ENCODE peak calls at places on chromosome 9, in five cellular contexts. V is germinal center, A is choroid plexus epithelial cell, K is KBM-7, U is EL. T is an unnamed sample.

GRCh38 chr9:92146610-92147009 is 31.4 kb upstream of the SPTLC1 start:
- DNase-seq in A (peak), K (peak), U (peak), V (no peak), T (peak)

GRCh38 chr9:94624621-94625020 is 14.7 kb downstream of the FBP1 start:
- DNase-seq in V (no peak), U (no peak), A (no peak), K (no peak), T (no peak)

GRCh38 chr9:135478858-135479468 is 619 bp upstream of the PPP1R26 start:
- DNase-seq in K (peak), A (no peak), U (peak), V (peak), T (no peak)

GRCh38 chr9:38694676-38695075 is 25.3 kb downstream of the FAM240B start:
- DNase-seq in U (no peak), K (no peak), V (no peak), A (no peak), T (no peak)

GRCh38 chr9:109317979-109318671 is 2.7 kb downstream of the EPB41L4B start:
- DNase-seq in K (no peak), A (no peak), V (no peak), U (no peak), T (no peak)

GRCh38 chr9:81896067-81896466 is 32.2 kb upstream of the SPATA31D4 start:
- DNase-seq in U (peak), K (no peak), V (no peak), A (no peak), T (no peak)

GRCh38 chr9:122991370-122991830 is 42.1 kb upstream of the GPR21 start:
- DNase-seq in K (peak), V (peak), A (peak), U (peak), T (peak)

GRCh38 chr9:18424132-18424531 is 49.8 kb upstream of the ADAMTSL1 start:
- DNase-seq in V (no peak), U (no peak), K (no peak), A (peak), T (no peak)

GRCh38 chr9:131310833-131311554 is 21.5 kb downstream of the PLPP7 start:
- DNase-seq in A (no peak), K (peak), V (peak), U (no peak), T (no peak)

GRCh38 chr9:3136999-3137675 is 293.2 kb upstream of the PUM3 start:
- DNase-seq in U (peak), V (no peak), K (no peak), A (no peak), T (no peak)

GRCh38 chr9:37471942-37472679 is 6.9 kb upstream of the ZBTB5 start:
- DNase-seq in K (no peak), V (no peak), A (peak), U (peak), T (no peak)

GRCh38 chr9:114214181-114214580 is 58.8 kb downstream of the COL27A1 start:
- DNase-seq in U (peak), V (no peak), A (no peak), K (no peak), T (no peak)

GRCh38 chr9:76456202-76456926 is 2.6 kb upstream of the GCNT1 start:
- DNase-seq in A (peak), V (peak), K (peak), U (peak), T (peak)

GRCh38 chr9:108469654-108470053 is 386.1 kb downstream of the ACTL7B start:
- DNase-seq in V (no peak), U (peak), A (peak), K (no peak), T (no peak)

GRCh38 chr9:76912631-76913275 is 6.8 kb upstream of the PRUNE2 start:
- DNase-seq in K (peak), A (peak), V (no peak), U (peak), T (peak)

T was measured in Kasumi-1.